ENCODE peak calls at places on chromosomes 13 and 19, in four cellular contexts. P, T, Q and U are unnamed samples.

GRCh38 chr13:109256866-109257760 is 529.3 kb downstream of the IRS2 start:
- DNase-seq in P (no peak), T (no peak), Q (peak), U (no peak)

GRCh38 chr13:96650301-96650886 is 343.9 kb downstream of the OXGR1 start:
- DNase-seq in P (peak), T (no peak), Q (no peak), U (no peak)

GRCh38 chr13:23845309-23845708 is 43.9 kb downstream of the MIPEP start:
- DNase-seq in P (no peak), T (no peak), Q (no peak), U (no peak)

GRCh38 chr19:46739290-46739771 is 6.5 kb upstream of the FKRP start:
- DNase-seq in P (no peak), T (no peak), Q (no peak), U (no peak)

GRCh38 chr19:4077011-4077382 is 10.3 kb upstream of the ZBTB7A start:
- DNase-seq in P (no peak), T (no peak), Q (no peak), U (no peak)

GRCh38 chr13:67299731-67300130 is 69.6 kb upstream of the PCDH9 start:
- DNase-seq in P (no peak), T (no peak), Q (no peak), U (no peak)

GRCh38 chr19:7657047-7657779 is 11.6 kb upstream of the RETN start:
- DNase-seq in P (no peak), T (no peak), Q (no peak), U (no peak)

GRCh38 chr19:15587663-15588062 is 27.4 kb upstream of the CYP4F8 start:
- DNase-seq in P (no peak), T (no peak), Q (no peak), U (no peak)

GRCh38 chr13:20193924-20194631 is 1.3 kb upstream of the GJB2 start:
- DNase-seq in P (no peak), T (no peak), Q (no peak), U (no peak)

GRCh38 chr19:32339988-32340874 is 5.2 kb upstream of the ZNF507 start:
- DNase-seq in P (no peak), T (peak), Q (peak), U (peak)

DNA sequence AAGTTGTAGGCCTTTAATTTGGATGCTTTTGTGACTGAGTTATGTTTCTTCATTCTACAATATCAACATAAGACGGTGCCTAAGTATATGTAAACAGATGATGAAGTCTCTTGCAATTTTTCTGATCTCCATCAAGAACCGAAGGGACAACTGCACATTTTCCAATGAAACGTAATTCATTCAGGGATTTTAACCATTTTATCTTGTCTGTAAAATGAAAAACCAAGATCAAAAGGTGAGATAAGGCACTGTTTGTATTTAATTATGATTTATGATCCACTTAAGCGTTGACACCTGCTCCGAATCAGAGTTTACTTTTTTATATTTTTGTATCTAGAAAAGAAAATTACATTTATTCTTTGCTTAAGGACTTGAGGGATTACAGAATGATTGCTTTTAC is 556.8 kb upstream of the ARGLU1 start:
- DNase-seq in P (no peak), T (no peak), Q (no peak), U (no peak)
- TF ChIP-seq SP1 in P (no peak), T (no peak), Q (no peak), U (no peak)

GRCh38 chr13:41075034-41075433 is 13.7 kb downstream of the WBP4 start:
- DNase-seq in P (no peak), T (peak), Q (no peak), U (peak)
- TF ChIP-seq FOXM1 in P (no peak), T (no peak), Q (no peak), U (no peak)

DNA sequence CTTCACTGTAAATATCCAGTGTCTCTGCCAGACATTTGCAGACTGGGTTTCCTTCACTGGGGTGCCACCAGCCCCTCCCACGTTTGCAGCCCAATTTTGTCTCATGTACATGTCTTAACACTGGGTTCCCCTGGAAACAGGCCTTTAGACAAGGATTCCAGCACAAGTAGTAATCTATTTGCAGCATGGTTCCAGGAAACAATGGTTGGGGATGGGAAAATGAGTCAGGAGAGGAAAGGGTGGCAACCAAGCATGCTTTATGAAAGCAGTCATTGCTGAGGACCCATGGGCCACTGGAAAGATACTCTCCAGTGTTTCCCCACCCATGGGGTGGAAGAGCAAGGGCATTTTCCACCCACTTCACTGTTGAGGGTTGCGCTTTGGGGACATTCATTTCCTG is 53.6 kb upstream of the FARP1 start:
- DNase-seq in P (no peak), T (no peak), Q (no peak), U (no peak)
- TF ChIP-seq TARDBP in P (no peak), T (no peak), Q (no peak), U (no peak)

GRCh38 chr13:98892821-98893220 is 85.0 kb downstream of the DOCK9 start:
- DNase-seq in P (no peak), T (no peak), Q (no peak), U (no peak)
- TF ChIP-seq SP1 in P (no peak), T (no peak), Q (no peak), U (no peak)